ENCODE peak calls at places on chromosomes 11 and 22, in eight cellular contexts. J, Q, H, O, F, W, A and E are unnamed samples.

GRCh38 chr11:105224859-105225258 is 85.3 kb upstream of the CARD18 start:
- DNase-seq in O (no peak), J (no peak), F (no peak), W (no peak), Q (no peak), H (no peak), A (no peak), E (no peak)

GRCh38 chr11:58286249-58286648 is 18.2 kb upstream of the OR10W1 start:
- DNase-seq in F (peak), W (no peak), A (peak), O (peak), H (peak), Q (no peak), J (no peak), E (peak)

GRCh38 chr11:112694813-112695212 is 266.4 kb upstream of the NCAM1 start:
- DNase-seq in H (no peak), Q (no peak), O (no peak), J (no peak), W (no peak), A (no peak), F (peak), E (no peak)

GRCh38 chr11:20647976-20648565 is 21.3 kb upstream of the NELL1 start:
- DNase-seq in A (peak), F (peak), Q (no peak), H (peak), O (peak), W (peak), J (no peak), E (peak)

GRCh38 chr11:129287920-129288319 is 87.7 kb upstream of the BARX2 start:
- DNase-seq in F (no peak), H (no peak), Q (no peak), J (no peak), A (no peak), O (no peak), W (no peak), E (no peak)

GRCh38 chr11:125443767-125444311 is 52.2 kb downstream of the FEZ1 start:
- DNase-seq in O (no peak), H (no peak), F (peak), A (no peak), W (no peak), Q (no peak), J (no peak), E (no peak)

GRCh38 chr22:45877651-45878050 is 99.3 kb downstream of the WNT7B start:
- DNase-seq in H (no peak), F (no peak), W (no peak), J (no peak), A (no peak), O (no peak), Q (no peak), E (no peak)

GRCh38 chr22:36191106-36191836 is 10.3 kb downstream of the APOL4 start:
- DNase-seq in H (no peak), W (peak), O (no peak), J (no peak), F (no peak), Q (peak), A (no peak), E (no peak)

GRCh38 chr11:126969865-126970479 is 30.6 kb downstream of the KIRREL3 start:
- DNase-seq in F (peak), H (no peak), J (no peak), A (no peak), O (peak), Q (no peak), W (no peak), E (no peak)

GRCh38 chr11:44065851-44066731 is at the start of gene ACCS:
- DNase-seq in A (peak), H (peak), W (peak), Q (peak), J (peak), F (peak), O (peak), E (peak)

GRCh38 chr11:86043765-86044534 is 24.9 kb downstream of the PICALM start:
- DNase-seq in F (no peak), O (no peak), H (no peak), W (no peak), A (no peak), Q (no peak), J (no peak), E (no peak)

GRCh38 chr22:39994566-39995345 is at the start of gene FAM83F:
- DNase-seq in O (peak), Q (no peak), W (no peak), A (peak), J (no peak), H (no peak), F (peak), E (no peak)

GRCh38 chr22:50199251-50199721 is 1.5 kb upstream of the SELENOO start:
- DNase-seq in A (no peak), J (no peak), O (no peak), H (no peak), W (no peak), Q (no peak), F (no peak), E (no peak)

GRCh38 chr11:30016588-30017363 is at the start of gene KCNA4:
- DNase-seq in Q (no peak), O (peak), J (peak), W (no peak), A (no peak), F (peak), H (no peak), E (no peak)

GRCh38 chr22:38751422-38752346 is 4.1 kb downstream of the SUN2 start:
- DNase-seq in J (no peak), A (peak), O (no peak), H (no peak), W (no peak), F (no peak), Q (peak), E (no peak)

GRCh38 chr11:102318469-102318868 is 1.2 kb downstream of the BIRC3 start:
- DNase-seq in Q (no peak), F (no peak), O (no peak), W (no peak), A (no peak), H (no peak), J (no peak), E (no peak)

GRCh38 chr11:86938900-86939880 is 16.0 kb downstream of the FZD4 start:
- DNase-seq in A (peak), W (no peak), F (peak), J (no peak), H (no peak), O (peak), Q (no peak), E (no peak)

GRCh38 chr11:69644071-69644961 is 3.4 kb downstream of the CCND1 start:
- DNase-seq in W (peak), F (no peak), A (no peak), J (peak), O (no peak), H (peak), Q (peak), E (peak)

GRCh38 chr11:59767212-59767611 is 12.0 kb downstream of the STX3 start:
- DNase-seq in F (no peak), J (no peak), O (no peak), W (no peak), Q (no peak), H (no peak), A (no peak), E (no peak)

GRCh38 chr22:40368016-40368415 is 2.4 kb upstream of the SGSM3 start:
- DNase-seq in H (no peak), F (no peak), O (no peak), W (no peak), A (no peak), J (no peak), Q (no peak), E (no peak)

GRCh38 chr11:117075186-117075585 is 23.0 kb downstream of the SIK3 start:
- DNase-seq in W (no peak), H (no peak), A (no peak), F (no peak), Q (no peak), J (no peak), O (no peak), E (no peak)

GRCh38 chr11:46920709-46921108 is 2.4 kb upstream of the LRP4 start:
- DNase-seq in Q (peak), O (no peak), A (no peak), W (peak), H (peak), J (no peak), F (no peak), E (peak)

GRCh38 chr11:8229299-8230177 is 34.1 kb downstream of the LMO1 start:
- DNase-seq in J (no peak), F (no peak), W (no peak), Q (no peak), O (no peak), H (no peak), A (no peak), E (peak)

GRCh38 chr11:90243534-90243933 is 20.7 kb upstream of the CHORDC1 start:
- DNase-seq in Q (no peak), H (no peak), W (no peak), O (no peak), J (no peak), F (peak), A (no peak), E (no peak)

GRCh38 chr22:39284983-39285382 is 34.4 kb downstream of the RPL3 start:
- DNase-seq in J (no peak), W (no peak), O (no peak), A (no peak), H (no peak), Q (no peak), F (no peak), E (no peak)

GRCh38 chr11:986270-986951 is 50.1 kb downstream of the MUC6 start:
- DNase-seq in Q (no peak), W (no peak), O (no peak), H (no peak), F (no peak), J (no peak), A (no peak), E (no peak)

GRCh38 chr11:33687733-33688479 is 12.7 kb downstream of the C11orf91 start:
- DNase-seq in W (no peak), F (peak), O (peak), J (no peak), Q (no peak), H (no peak), A (peak), E (no peak)

GRCh38 chr11:7416080-7416479 is 69.2 kb upstream of the OLFML1 start:
- DNase-seq in W (no peak), H (no peak), O (no peak), A (no peak), J (no peak), Q (no peak), F (no peak), E (no peak)

GRCh38 chr11:1760351-1761109 is 3.2 kb downstream of the CTSD start:
- DNase-seq in F (no peak), J (no peak), W (no peak), H (no peak), Q (peak), O (no peak), A (no peak), E (peak)

GRCh38 chr22:49334976-49335375 is 492.7 kb downstream of the BRD1 start:
- DNase-seq in H (no peak), J (no peak), O (no peak), A (peak), F (no peak), Q (no peak), W (no peak), E (no peak)

DNA sequence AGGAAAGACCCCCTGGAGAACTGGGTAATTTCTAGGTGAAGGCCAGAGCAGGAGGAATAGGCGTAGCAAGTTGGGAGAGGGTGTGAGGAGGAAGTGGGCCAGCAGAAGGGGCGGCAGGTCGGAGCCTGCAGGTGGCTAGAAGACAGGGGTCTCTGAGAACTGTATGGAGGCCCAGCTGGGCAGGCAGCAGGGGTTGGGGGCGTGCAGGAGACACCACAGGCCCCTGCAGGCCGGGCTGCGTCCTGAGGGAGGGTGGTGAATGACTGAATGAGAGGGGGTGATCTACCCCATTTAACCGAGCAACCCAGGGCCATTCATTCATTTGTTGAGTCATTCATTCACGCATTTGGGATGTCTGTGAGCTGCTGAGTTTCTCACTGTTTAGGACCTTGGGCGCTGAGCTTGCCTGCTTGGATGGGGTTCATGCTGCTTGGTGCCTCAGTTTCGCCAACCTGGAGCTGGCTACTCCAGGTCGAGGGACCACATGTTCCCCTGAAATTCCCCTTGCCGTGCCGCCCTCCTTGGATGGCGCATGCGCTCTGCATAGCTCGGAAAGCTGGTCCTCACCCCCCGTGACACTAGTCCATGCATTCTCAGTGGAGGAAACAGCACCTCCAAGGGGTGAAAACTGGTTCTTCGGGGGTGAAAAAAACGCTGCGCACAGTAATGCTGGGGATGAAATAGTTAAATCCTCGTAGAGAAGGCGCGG is 15.6 kb downstream of the MPPED1 start:
- DNase-seq in O (no peak), H (no peak), F (peak), A (no peak), W (no peak), Q (no peak), J (no peak), E (no peak)
- TF ChIP-seq CTCF in O (peak), H (no peak), F (peak), A (no peak), W (no peak), Q (no peak), J (no peak), E (peak)

GRCh38 chr11:64094463-64095223 is 58.9 kb downstream of the FLRT1 start:
- DNase-seq in F (no peak), O (no peak), A (no peak), H (no peak), Q (peak), J (no peak), W (no peak), E (peak)
- TF ChIP-seq CTCF in F (peak), O (no peak), A (no peak), H (no peak), Q (no peak), J (no peak), W (no peak), E (no peak)

GRCh38 chr11:65121447-65121864 is 478 bp downstream of the FAU start:
- DNase-seq in J (no peak), A (no peak), W (no peak), Q (no peak), H (no peak), O (peak), F (peak), E (no peak)
- TF ChIP-seq CTCF in J (no peak), A (no peak), W (no peak), Q (no peak), H (no peak), O (no peak), F (no peak), E (no peak)

DNA sequence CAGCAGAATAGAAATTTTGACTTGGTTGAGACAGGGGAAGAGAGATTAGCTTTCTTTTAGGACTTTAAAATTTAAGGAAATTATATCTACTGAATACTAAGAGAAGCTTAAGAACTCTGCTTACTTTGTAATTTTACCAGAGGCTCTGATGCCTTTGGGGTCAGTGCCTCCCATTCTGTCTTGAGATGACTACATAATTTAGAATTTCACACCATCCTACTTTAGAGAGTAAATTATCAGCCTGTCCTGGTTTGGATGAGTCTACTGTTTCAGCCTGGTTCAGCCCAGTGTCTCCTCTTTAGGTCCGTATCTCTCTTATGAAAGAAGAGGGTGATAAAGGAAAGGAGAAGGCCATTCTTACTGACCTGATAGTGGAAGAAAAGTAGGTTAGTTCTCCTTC is 9.8 kb downstream of the NUCB2 start:
- DNase-seq in O (no peak), F (no peak), W (no peak), Q (no peak), A (no peak), H (no peak), J (no peak), E (no peak)
- TF ChIP-seq CTCF in O (no peak), F (no peak), W (no peak), Q (no peak), A (no peak), H (no peak), J (no peak), E (no peak)

GRCh38 chr11:79860336-79860735 is 419.5 kb upstream of the TENM4 start:
- DNase-seq in W (no peak), A (no peak), F (no peak), Q (no peak), H (no peak), O (no peak), J (no peak), E (no peak)
- TF ChIP-seq CTCF in W (no peak), A (no peak), F (no peak), Q (no peak), H (no peak), O (no peak), J (no peak), E (no peak)

DNA sequence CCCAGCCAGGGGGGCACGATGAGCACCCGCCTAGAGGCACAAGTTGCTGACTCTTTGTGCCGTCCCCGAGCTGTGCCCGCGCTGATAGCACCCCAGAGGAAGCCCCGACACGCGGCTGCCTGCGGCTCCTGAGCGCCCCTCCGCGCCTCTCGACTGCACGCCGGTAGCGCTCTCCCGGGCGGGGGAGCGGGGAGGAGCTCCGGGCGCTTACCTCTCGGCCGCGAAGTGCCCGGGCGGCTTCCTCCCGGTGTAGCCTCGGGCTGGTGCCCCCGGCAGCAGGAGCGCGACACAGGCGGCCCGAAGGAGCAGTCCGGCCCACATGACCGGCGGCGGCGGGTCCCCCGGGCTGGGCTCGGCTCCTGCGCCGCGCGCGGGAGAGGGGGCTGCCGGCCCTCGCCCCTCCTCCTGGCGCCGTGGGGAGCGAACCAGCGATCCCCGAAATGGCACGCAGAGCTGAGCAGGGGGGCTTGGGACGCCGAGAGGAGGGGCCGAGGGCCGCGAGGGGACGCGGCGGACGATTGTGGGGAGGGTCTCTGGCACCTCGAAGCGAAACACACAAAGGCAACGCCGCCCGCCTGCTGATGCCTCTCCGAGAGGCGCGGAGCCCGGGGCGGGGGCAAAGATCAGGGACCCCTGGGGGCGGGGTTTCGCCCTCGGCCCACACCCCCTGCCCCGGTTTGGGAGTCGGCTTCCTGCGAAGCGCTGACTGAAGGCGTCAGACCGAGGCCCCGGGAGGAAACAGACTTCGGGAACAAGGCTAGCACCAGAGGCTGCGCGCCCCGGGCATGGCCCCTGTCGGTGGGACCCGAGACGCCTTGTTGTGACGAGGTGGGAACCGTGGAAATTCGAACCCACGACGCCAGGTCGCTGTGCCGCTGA is at the start of gene VWCE:
- DNase-seq in Q (peak), A (peak), H (no peak), W (no peak), O (peak), J (peak), F (peak), E (no peak)
- TF ChIP-seq CTCF in Q (peak), A (peak), H (peak), W (peak), O (no peak), J (no peak), F (peak), E (peak)

GRCh38 chr11:80898910-80899309 is 1458.1 kb upstream of the TENM4 start:
- DNase-seq in Q (no peak), J (no peak), A (no peak), O (no peak), H (no peak), W (no peak), F (no peak), E (no peak)

GRCh38 chr11:80899381-80899780 is 1458.6 kb upstream of the TENM4 start:
- DNase-seq in W (no peak), H (no peak), O (no peak), Q (no peak), J (no peak), A (no peak), F (no peak), E (peak)

GRCh38 chr11:80900265-80900664 is 1459.4 kb upstream of the TENM4 start:
- DNase-seq in J (no peak), F (no peak), Q (no peak), W (no peak), A (no peak), H (no peak), O (no peak), E (no peak)
- TF ChIP-seq CTCF in J (no peak), F (no peak), Q (no peak), W (no peak), A (no peak), H (no peak), O (no peak), E (no peak)

DNA sequence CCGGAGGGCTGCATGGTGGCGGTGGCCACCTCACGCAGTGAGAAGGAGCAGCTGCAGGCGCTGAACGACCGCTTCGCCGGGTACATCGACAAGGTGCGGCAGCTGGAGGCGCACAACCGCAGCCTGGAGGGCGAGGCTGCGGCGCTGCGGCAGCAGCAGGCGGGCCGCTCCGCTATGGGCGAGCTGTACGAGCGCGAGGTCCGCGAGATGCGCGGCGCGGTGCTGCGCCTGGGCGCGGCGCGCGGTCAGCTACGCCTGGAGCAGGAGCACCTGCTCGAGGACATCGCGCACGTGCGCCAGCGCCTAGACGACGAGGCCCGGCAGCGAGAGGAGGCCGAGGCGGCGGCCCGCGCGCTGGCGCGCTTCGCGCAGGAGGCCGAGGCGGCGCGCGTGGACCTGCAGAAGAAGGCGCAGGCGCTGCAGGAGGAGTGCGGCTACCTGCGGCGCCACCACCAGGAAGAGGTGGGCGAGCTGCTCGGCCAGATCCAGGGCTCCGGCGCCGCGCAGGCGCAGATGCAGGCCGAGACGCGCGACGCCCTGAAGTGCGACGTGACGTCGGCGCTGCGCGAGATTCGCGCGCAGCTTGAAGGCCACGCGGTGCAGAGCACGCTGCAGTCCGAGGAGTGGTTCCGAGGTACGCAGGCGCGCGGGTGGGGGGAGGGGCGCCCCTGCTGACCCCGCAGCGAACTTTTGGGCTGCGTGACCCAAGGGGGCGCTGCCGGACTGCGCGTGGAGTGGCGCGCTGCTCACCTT is 670 bp downstream of the NEFH start:
- DNase-seq in W (no peak), O (peak), Q (peak), A (no peak), H (no peak), F (peak), J (no peak), E (no peak)
- TF ChIP-seq CTCF in W (no peak), O (peak), Q (no peak), A (no peak), H (no peak), F (peak), J (no peak), E (peak)

GRCh38 chr11:107316426-107316825 is 141.2 kb downstream of the CWF19L2 start:
- DNase-seq in H (no peak), F (no peak), O (no peak), A (no peak), W (no peak), Q (no peak), J (no peak), E (no peak)
- TF ChIP-seq CTCF in H (no peak), F (no peak), O (no peak), A (no peak), W (no peak), Q (no peak), J (no peak), E (no peak)